ENCODE peak calls at places on chromosomes 7 and 10, in six cellular contexts. One of them, this sample, is unnamed.

GRCh38 chr7:47343056-47343455 is 238.9 kb downstream of the TNS3 start:
- DNase-seq in HCT116: no peak
- DNase-seq in SK-N-SH: no peak
- DNase-seq in HepG2: no peak
- DNase-seq in GM12878: no peak
- DNase-seq in K562: no peak
- DNase-seq in this sample: no peak

GRCh38 chr7:21542891-21543527 is at the start of gene DNAH11:
- DNase-seq in HCT116: no peak
- DNase-seq in SK-N-SH: peak; percentile 50
- DNase-seq in HepG2: no peak
- DNase-seq in GM12878: no peak
- DNase-seq in K562: peak; percentile 29
- DNase-seq in this sample: no peak

GRCh38 chr7:27147211-27148030 is at the start of gene HOXA6:
- DNase-seq in HCT116: no peak
- DNase-seq in SK-N-SH: peak; percentile 47
- DNase-seq in HepG2: no peak
- DNase-seq in GM12878: no peak
- DNase-seq in K562: no peak
- DNase-seq in this sample: no peak

GRCh38 chr10:91201213-91201996 is 19.1 kb upstream of the PCGF5 start:
- DNase-seq in HCT116: no peak
- DNase-seq in SK-N-SH: no peak
- DNase-seq in HepG2: no peak
- DNase-seq in GM12878: peak; percentile 68
- DNase-seq in K562: no peak
- DNase-seq in this sample: no peak

GRCh38 chr10:21724695-21725371 is 190.8 kb downstream of the MLLT10 start:
- DNase-seq in HCT116: peak; percentile 93
- DNase-seq in SK-N-SH: peak; percentile 61
- DNase-seq in HepG2: peak; percentile 98
- DNase-seq in GM12878: peak; percentile 59
- DNase-seq in K562: peak; percentile 65
- DNase-seq in this sample: no peak

GRCh38 chr7:39547336-39547735 is 18.9 kb upstream of the YAE1 start:
- DNase-seq in HCT116: no peak
- DNase-seq in SK-N-SH: no peak
- DNase-seq in HepG2: no peak
- DNase-seq in GM12878: no peak
- DNase-seq in K562: no peak
- DNase-seq in this sample: no peak

GRCh38 chr10:46070749-46071148 is 24.7 kb upstream of the MSMB start:
- DNase-seq in HCT116: no peak
- DNase-seq in SK-N-SH: no peak
- DNase-seq in HepG2: no peak
- DNase-seq in GM12878: no peak
- DNase-seq in K562: no peak
- DNase-seq in this sample: no peak

GRCh38 chr7:5691536-5692090 is 89.8 kb downstream of the RNF216 start:
- DNase-seq in HCT116: no peak
- DNase-seq in SK-N-SH: no peak
- DNase-seq in HepG2: no peak
- DNase-seq in GM12878: no peak
- DNase-seq in K562: no peak
- DNase-seq in this sample: no peak

GRCh38 chr10:51706225-51706624 is 6.8 kb upstream of the CSTF2T start:
- DNase-seq in HCT116: no peak
- DNase-seq in SK-N-SH: no peak
- DNase-seq in HepG2: no peak
- DNase-seq in GM12878: no peak
- DNase-seq in K562: no peak
- DNase-seq in this sample: no peak

GRCh38 chr7:44195901-44196300 is 4.9 kb upstream of the YKT6 start:
- DNase-seq in HCT116: no peak
- DNase-seq in SK-N-SH: no peak
- DNase-seq in HepG2: no peak
- DNase-seq in GM12878: no peak
- DNase-seq in K562: no peak
- DNase-seq in this sample: no peak

GRCh38 chr10:13414137-13414536 is 66.0 kb upstream of the SEPHS1 start:
- DNase-seq in HCT116: no peak
- DNase-seq in SK-N-SH: no peak
- DNase-seq in HepG2: no peak
- DNase-seq in GM12878: no peak
- DNase-seq in K562: no peak
- DNase-seq in this sample: no peak

GRCh38 chr7:131231381-131232220 is 96.1 kb upstream of the MKLN1 start:
- DNase-seq in HCT116: no peak
- DNase-seq in SK-N-SH: no peak
- DNase-seq in HepG2: no peak
- DNase-seq in GM12878: peak; percentile 82
- DNase-seq in K562: no peak
- DNase-seq in this sample: no peak

GRCh38 chr7:148633761-148634160 is 43.2 kb downstream of the C7orf33 start:
- DNase-seq in HCT116: no peak
- DNase-seq in SK-N-SH: no peak
- DNase-seq in HepG2: no peak
- DNase-seq in GM12878: no peak
- DNase-seq in K562: no peak
- DNase-seq in this sample: no peak

GRCh38 chr7:92331508-92331907 is 85.7 kb downstream of the ANKIB1 start:
- DNase-seq in HCT116: no peak
- DNase-seq in SK-N-SH: no peak
- DNase-seq in HepG2: no peak
- DNase-seq in GM12878: no peak
- DNase-seq in K562: no peak
- DNase-seq in this sample: no peak

GRCh38 chr10:88527245-88527644 is 55.9 kb downstream of the RNLS start:
- DNase-seq in HCT116: no peak
- DNase-seq in SK-N-SH: no peak
- DNase-seq in HepG2: no peak
- DNase-seq in GM12878: no peak
- DNase-seq in K562: no peak
- DNase-seq in this sample: no peak

GRCh38 chr10:3455385-3456334 is 283.1 kb upstream of the PITRM1 start:
- DNase-seq in HCT116: no peak
- DNase-seq in SK-N-SH: no peak
- DNase-seq in HepG2: no peak
- DNase-seq in GM12878: no peak
- DNase-seq in K562: no peak
- DNase-seq in this sample: peak; percentile 24

GRCh38 chr7:21086688-21087087 is 300.0 kb upstream of the SP8 start:
- DNase-seq in HCT116: no peak
- DNase-seq in SK-N-SH: no peak
- DNase-seq in HepG2: no peak
- DNase-seq in GM12878: no peak
- DNase-seq in K562: no peak
- DNase-seq in this sample: peak; percentile 82

GRCh38 chr10:62171791-62172190 is 96.9 kb downstream of the RTKN2 start:
- DNase-seq in HCT116: no peak
- DNase-seq in SK-N-SH: no peak
- DNase-seq in HepG2: no peak
- DNase-seq in GM12878: no peak
- DNase-seq in K562: no peak
- DNase-seq in this sample: no peak
- TF ChIP-seq JUND in HCT116: no peak
- TF ChIP-seq JUND in SK-N-SH: no peak
- TF ChIP-seq JUND in HepG2: no peak
- TF ChIP-seq JUND in GM12878: no peak
- TF ChIP-seq JUND in K562: no peak
- TF ChIP-seq JUND in this sample: no peak

GRCh38 chr7:137983308-137984008 is 18.4 kb downstream of the CREB3L2 start:
- DNase-seq in HCT116: no peak
- DNase-seq in SK-N-SH: no peak
- DNase-seq in HepG2: peak; percentile 23
- DNase-seq in GM12878: no peak
- DNase-seq in K562: no peak
- DNase-seq in this sample: no peak
- TF ChIP-seq JUND in HCT116: no peak
- TF ChIP-seq JUND in SK-N-SH: no peak
- TF ChIP-seq JUND in HepG2: no peak
- TF ChIP-seq JUND in GM12878: no peak
- TF ChIP-seq JUND in K562: no peak
- TF ChIP-seq JUND in this sample: no peak

GRCh38 chr7:19707240-19707639 is 1.6 kb downstream of the POLR1F start:
- DNase-seq in HCT116: no peak
- DNase-seq in SK-N-SH: no peak
- DNase-seq in HepG2: peak; percentile 27
- DNase-seq in GM12878: no peak
- DNase-seq in K562: peak; percentile 12
- DNase-seq in this sample: no peak
- TF ChIP-seq JUND in HCT116: no peak
- TF ChIP-seq JUND in SK-N-SH: no peak
- TF ChIP-seq JUND in HepG2: no peak
- TF ChIP-seq JUND in GM12878: no peak
- TF ChIP-seq JUND in K562: no peak
- TF ChIP-seq JUND in this sample: no peak

GRCh38 chr7:136956671-136957070 is 88.2 kb downstream of the CHRM2 start:
- DNase-seq in HCT116: no peak
- DNase-seq in SK-N-SH: no peak
- DNase-seq in HepG2: no peak
- DNase-seq in GM12878: no peak
- DNase-seq in K562: no peak
- DNase-seq in this sample: no peak
- TF ChIP-seq JUND in HCT116: no peak
- TF ChIP-seq JUND in SK-N-SH: no peak
- TF ChIP-seq JUND in HepG2: no peak
- TF ChIP-seq JUND in GM12878: no peak
- TF ChIP-seq JUND in K562: no peak
- TF ChIP-seq JUND in this sample: no peak

DNA sequence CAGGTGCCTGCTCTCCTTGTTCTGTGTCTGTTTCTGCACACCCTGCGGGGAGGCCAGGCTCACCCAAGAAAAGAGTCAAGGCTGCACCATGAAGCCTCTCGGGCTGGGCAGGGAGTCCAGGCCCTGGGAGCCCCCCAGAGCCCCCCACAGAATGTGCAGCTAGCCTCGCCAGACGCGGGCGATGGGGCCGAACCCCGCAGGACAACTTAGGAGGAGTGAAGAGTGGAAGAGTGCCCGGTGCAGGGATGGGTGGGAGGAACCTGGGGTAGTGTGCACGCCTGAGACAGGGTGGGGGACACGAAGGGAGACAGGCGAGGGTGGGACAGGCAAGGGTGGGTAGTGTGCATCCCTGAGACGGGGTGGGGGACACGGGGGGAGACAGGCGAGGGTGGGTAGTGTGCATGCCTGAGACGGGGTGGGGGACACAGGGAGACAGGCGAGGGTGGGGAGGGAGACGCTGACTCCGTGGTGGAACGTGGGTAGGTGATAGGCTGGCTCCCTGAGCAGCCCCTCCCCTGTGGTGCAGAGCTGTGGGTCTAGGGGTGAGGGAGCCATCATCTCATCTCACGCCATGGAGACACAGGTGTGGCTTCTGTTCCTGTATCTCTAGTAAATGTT is 615.4 kb downstream of the DNAJB6 start:
- DNase-seq in HCT116: no peak
- DNase-seq in SK-N-SH: no peak
- DNase-seq in HepG2: no peak
- DNase-seq in GM12878: no peak
- DNase-seq in K562: no peak
- DNase-seq in this sample: no peak
- TF ChIP-seq JUND in HCT116: no peak
- TF ChIP-seq JUND in SK-N-SH: no peak
- TF ChIP-seq JUND in HepG2: no peak
- TF ChIP-seq JUND in GM12878: no peak
- TF ChIP-seq JUND in K562: no peak
- TF ChIP-seq JUND in this sample: no peak

DNA sequence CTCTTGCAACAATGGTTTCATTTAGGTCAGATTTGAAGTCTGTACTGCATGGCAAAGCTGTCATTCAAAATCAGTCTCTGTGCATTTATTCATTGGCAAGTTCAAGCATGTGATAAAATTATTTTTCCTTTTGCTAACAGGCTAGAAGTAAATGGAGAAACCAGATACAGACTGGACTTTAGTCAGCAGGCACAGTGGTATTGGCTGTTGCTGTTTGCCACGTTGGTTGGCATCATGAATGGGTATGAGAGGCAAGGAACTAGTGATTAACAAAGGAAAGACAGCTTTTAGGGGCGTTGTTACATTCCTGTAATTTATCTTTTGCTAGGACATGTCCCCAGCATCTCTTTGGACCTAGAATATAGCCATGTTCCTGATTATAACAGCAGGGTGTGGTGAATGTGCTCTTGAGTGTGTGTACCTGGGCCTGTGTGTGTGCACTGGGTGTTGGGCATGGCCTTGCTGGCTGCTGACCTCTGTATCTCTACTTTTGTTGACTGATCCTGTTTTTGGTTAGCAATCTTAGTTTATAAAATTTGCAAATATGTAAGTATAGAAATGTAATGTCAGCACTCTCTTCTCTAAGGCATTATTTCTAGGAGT is 19.1 kb downstream of the TPST1 start:
- DNase-seq in HCT116: no peak
- DNase-seq in SK-N-SH: no peak
- DNase-seq in HepG2: no peak
- DNase-seq in GM12878: no peak
- DNase-seq in K562: no peak
- DNase-seq in this sample: no peak
- TF ChIP-seq JUND in HCT116: no peak
- TF ChIP-seq JUND in SK-N-SH: no peak
- TF ChIP-seq JUND in HepG2: no peak
- TF ChIP-seq JUND in GM12878: no peak
- TF ChIP-seq JUND in K562: no peak
- TF ChIP-seq JUND in this sample: no peak

This sample was measured in T47D.